ENCODE peak calls at places on chromosomes 12 and 14, in nine cellular contexts. L, I, D, M, N, X, Y, O and A are unnamed samples.

GRCh38 chr14:75279153-75279738 is 618 bp downstream of the FOS start:
- DNase-seq in L (no peak), N (peak; percentile 76), D (no peak), X (no peak), Y (no peak), I (no peak), M (peak; percentile 81), O (peak; percentile 88), A (peak; percentile 41)

GRCh38 chr12:22034709-22035506 is 11.1 kb upstream of the CMAS start:
- DNase-seq in O (no peak), L (no peak), Y (no peak), N (peak; percentile 34), X (no peak), D (no peak), M (peak; percentile 41), I (no peak), A (no peak)

GRCh38 chr12:15717940-15718567 is 71.1 kb downstream of the EPS8 start:
- DNase-seq in O (no peak), L (no peak), M (no peak), I (no peak), N (no peak), D (no peak), X (no peak), Y (no peak), A (no peak)

GRCh38 chr12:63779498-63780481 is at the start of gene RXYLT1:
- DNase-seq in D (peak; percentile 49), L (peak; percentile 82), O (peak; percentile 90), Y (peak; percentile 77), M (peak; percentile 89), X (peak; percentile 2), N (peak; percentile 57), I (peak; percentile 30), A (peak; percentile 76)

GRCh38 chr12:104063712-104064030 is 660 bp upstream of the HCFC2 start:
- DNase-seq in L (no peak), O (no peak), Y (no peak), D (peak; percentile 26), X (no peak), M (no peak), N (peak; percentile 53), I (no peak), A (no peak)

GRCh38 chr12:5088586-5089264 is 45.0 kb downstream of the KCNA5 start:
- DNase-seq in M (peak; percentile 26), L (no peak), D (no peak), N (peak; percentile 72), I (peak; percentile 78), O (peak; percentile 75), Y (no peak), X (no peak), A (no peak)

GRCh38 chr14:51236314-51236713 is 3.7 kb upstream of the TMX1 start:
- DNase-seq in X (no peak), Y (no peak), I (no peak), M (no peak), O (no peak), D (peak; percentile 86), L (no peak), N (peak; percentile 15), A (no peak)

GRCh38 chr14:96730386-96730785 is 66.8 kb upstream of the VRK1 start:
- DNase-seq in M (no peak), D (no peak), N (no peak), X (no peak), L (no peak), O (no peak), Y (no peak), I (no peak), A (no peak)

GRCh38 chr14:75469606-75470237 is 41.9 kb downstream of the JDP2 start:
- DNase-seq in L (peak; percentile 87), X (no peak), Y (no peak), O (peak; percentile 73), M (no peak), N (no peak), I (no peak), D (no peak), A (no peak)

GRCh38 chr14:75886661-75887348 is 95.0 kb downstream of the TGFB3 start:
- DNase-seq in D (peak; percentile 34), O (no peak), M (no peak), X (no peak), I (no peak), N (no peak), Y (no peak), L (no peak), A (no peak)

GRCh38 chr12:111964935-111965334 is 48.0 kb downstream of the TMEM116 start:
- DNase-seq in N (no peak), M (no peak), X (no peak), O (no peak), Y (no peak), I (no peak), L (no peak), D (no peak), A (no peak)

GRCh38 chr12:49364989-49365388 is 2.3 kb upstream of the SPATS2 start:
- DNase-seq in Y (no peak), N (peak; percentile 82), L (no peak), O (no peak), I (no peak), D (peak; percentile 89), M (no peak), X (no peak), A (no peak)

GRCh38 chr14:65776193-65776592 is 363.7 kb downstream of the FUT8 start:
- DNase-seq in X (no peak), D (no peak), Y (no peak), L (no peak), I (no peak), M (no peak), N (no peak), O (no peak), A (no peak)

GRCh38 chr12:129009833-129010232 is 156.6 kb downstream of the GLT1D1 start:
- DNase-seq in M (no peak), X (no peak), I (no peak), L (no peak), O (no peak), N (no peak), D (no peak), Y (no peak), A (no peak)

GRCh38 chr14:58739674-58740073 is 101.9 kb downstream of the DACT1 start:
- DNase-seq in I (no peak), Y (no peak), O (no peak), X (no peak), D (no peak), M (no peak), L (no peak), N (no peak), A (no peak)

GRCh38 chr12:57887631-57888406 is 41.3 kb upstream of the CTDSP2 start:
- DNase-seq in D (peak; percentile 43), I (no peak), L (no peak), M (no peak), O (peak; percentile 88), X (no peak), Y (no peak), N (peak; percentile 66), A (no peak)

GRCh38 chr12:123890536-123890902 is 82.1 kb downstream of the CCDC92 start:
- DNase-seq in L (no peak), I (no peak), M (no peak), D (no peak), X (no peak), Y (no peak), N (no peak), O (no peak), A (no peak)
- H3K27me3 ChIP-seq in L (peaks cover 6% of the 10 kb centered on the region), I (peaks cover 37% of the 10 kb centered on the region), M (no peaks in the 10 kb centered on the region), D (peaks cover 4% of the 10 kb centered on the region), X (peaks cover 14% of the 10 kb centered on the region), Y (no peaks in the 10 kb centered on the region), N (peaks cover 10% of the 10 kb centered on the region), O (no peaks in the 10 kb centered on the region), A (no peaks in the 10 kb centered on the region)

GRCh38 chr14:72888202-72888601 is 5.7 kb downstream of the DPF3 start:
- DNase-seq in O (no peak), M (no peak), L (no peak), Y (no peak), I (no peak), X (no peak), N (no peak), D (no peak), A (no peak)

GRCh38 chr14:72889366-72889765 is 4.5 kb downstream of the DPF3 start:
- DNase-seq in O (no peak), L (no peak), X (no peak), D (no peak), N (no peak), Y (no peak), M (no peak), I (no peak), A (no peak)

GRCh38 chr14:72884386-72884785 is 9.5 kb downstream of the DPF3 start:
- DNase-seq in X (no peak), I (no peak), O (no peak), N (no peak), D (no peak), L (no peak), M (no peak), Y (no peak), A (no peak)

GRCh38 chr14:72888636-72889201 is 5.2 kb downstream of the DPF3 start:
- DNase-seq in O (no peak), Y (no peak), X (no peak), D (no peak), N (peak; percentile 36), L (no peak), I (no peak), M (no peak), A (no peak)

DNA sequence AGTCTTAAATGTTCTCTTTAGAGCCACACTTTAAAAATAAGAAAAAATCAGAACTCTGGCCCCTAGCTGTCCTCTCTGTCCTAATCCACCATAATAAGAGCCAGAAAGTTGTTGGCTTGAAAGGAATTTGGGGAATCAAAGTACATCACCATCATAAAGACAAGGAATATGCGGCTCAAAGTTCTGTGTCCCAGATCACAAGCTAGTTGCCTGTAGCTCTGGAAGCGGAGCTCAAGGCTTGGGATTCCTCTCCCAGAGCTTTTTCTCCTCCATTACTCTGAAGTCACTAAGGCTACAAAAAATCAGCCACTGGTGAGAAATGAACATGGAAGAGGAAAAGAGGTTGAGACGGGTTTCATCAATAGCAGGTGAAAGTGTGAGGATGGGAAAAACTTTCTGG is 6.4 kb downstream of the DPF3 start:
- DNase-seq in M (no peak), X (no peak), O (no peak), N (no peak), Y (no peak), I (no peak), D (no peak), L (no peak), A (no peak)
- H3K27me3 ChIP-seq in M (no peaks in the 10 kb centered on the region), X (no peaks in the 10 kb centered on the region), O (no peaks in the 10 kb centered on the region), N (no peaks in the 10 kb centered on the region), Y (peaks cover 8% of the 10 kb centered on the region), I (no peaks in the 10 kb centered on the region), D (peaks cover 10% of the 10 kb centered on the region), L (peaks cover 6% of the 10 kb centered on the region), A (no peaks in the 10 kb centered on the region)

GRCh38 chr12:109673379-109673778 is 40.2 kb upstream of the FAM222A start:
- DNase-seq in M (no peak), O (no peak), L (no peak), X (no peak), Y (no peak), I (no peak), N (no peak), D (no peak), A (no peak)
- H3K27me3 ChIP-seq in M (no peaks in the 10 kb centered on the region), O (peaks cover 3% of the 10 kb centered on the region), L (no peaks in the 10 kb centered on the region), X (peaks cover 24% of the 10 kb centered on the region), Y (no peaks in the 10 kb centered on the region), I (peaks cover 19% of the 10 kb centered on the region), N (peaks cover 16% of the 10 kb centered on the region), D (peaks cover 2% of the 10 kb centered on the region), A (no peaks in the 10 kb centered on the region)

DNA sequence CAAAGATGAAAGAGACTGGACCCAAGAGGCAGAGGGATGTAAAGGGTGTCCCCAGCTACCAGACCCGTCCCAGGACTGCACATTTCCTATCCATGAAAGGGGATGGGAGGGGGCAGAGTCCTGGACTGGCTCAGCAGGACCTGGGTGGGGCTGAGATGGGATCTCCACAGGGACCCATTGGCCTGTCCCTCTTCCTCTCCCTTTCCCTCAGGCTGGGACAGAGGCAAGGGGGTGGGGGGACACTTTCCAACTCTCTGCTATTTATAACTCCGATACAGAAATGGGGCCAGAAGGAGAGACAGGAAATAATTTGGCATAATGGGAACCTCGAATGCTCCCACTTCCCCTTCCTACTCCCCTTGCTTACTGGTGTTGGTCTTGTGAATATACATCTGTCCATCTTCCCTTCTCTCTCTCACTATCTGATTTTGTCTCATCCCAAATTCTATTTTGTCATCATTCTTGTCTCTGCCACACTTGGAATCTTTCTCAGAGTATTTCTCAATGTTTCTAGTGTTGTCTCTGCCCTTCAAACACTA is 1.1 kb upstream of the ITGA7 start:
- DNase-seq in D (no peak), O (peak; percentile 49), Y (no peak), L (no peak), N (no peak), M (no peak), X (no peak), I (no peak), A (no peak)
- H3K27me3 ChIP-seq in D (peaks cover 29% of the 10 kb centered on the region), O (no peaks in the 10 kb centered on the region), Y (peaks cover 3% of the 10 kb centered on the region), L (no peaks in the 10 kb centered on the region), N (peaks cover 3% of the 10 kb centered on the region), M (no peaks in the 10 kb centered on the region), X (peaks cover 6% of the 10 kb centered on the region), I (peaks cover 7% of the 10 kb centered on the region), A (no peaks in the 10 kb centered on the region)